ENCODE peak calls at places on chromosomes 16 and 17, in nine cellular contexts. Q, P, Y, U, H, E, S, X and D are unnamed samples.

GRCh38 chr17:78284146-78284545 is 52.7 kb downstream of the TMEM235 start:
- DNase-seq in Q (no peak), P (peak), Y (peak), U (peak), H (peak), E (no peak), S (peak), X (no peak), D (peak)

GRCh38 chr17:34580685-34581445 is 1.5 kb downstream of the TMEM132E start:
- DNase-seq in Q (no peak), P (no peak), Y (no peak), U (no peak), H (no peak), E (no peak), S (no peak), X (no peak), D (peak)

GRCh38 chr17:5138616-5139453 is 23.0 kb downstream of the USP6 start:
- DNase-seq in Q (no peak), P (no peak), Y (no peak), U (no peak), H (no peak), E (no peak), S (no peak), X (no peak), D (no peak)

GRCh38 chr17:16419929-16420271 is 4.5 kb downstream of the TRPV2 start:
- DNase-seq in Q (peak), P (peak), Y (peak), U (no peak), H (peak), E (no peak), S (no peak), X (no peak), D (no peak)

GRCh38 chr17:16418684-16419066 is 3.3 kb downstream of the TRPV2 start:
- DNase-seq in Q (no peak), P (no peak), Y (no peak), U (no peak), H (no peak), E (no peak), S (no peak), X (no peak), D (no peak)

GRCh38 chr17:47719411-47720152 is 13.5 kb upstream of the TBX21 start:
- DNase-seq in Q (peak), P (no peak), Y (peak), U (peak), H (peak), E (no peak), S (no peak), X (no peak), D (no peak)

GRCh38 chr16:88700636-88701482 is 5.3 kb downstream of the RNF166 start:
- DNase-seq in Q (peak), P (peak), Y (peak), U (peak), H (peak), E (peak), S (peak), X (peak), D (no peak)

GRCh38 chr16:63789603-63790002 is 1332.3 kb downstream of the CDH11 start:
- DNase-seq in Q (no peak), P (peak), Y (no peak), U (no peak), H (no peak), E (no peak), S (no peak), X (no peak), D (peak)

GRCh38 chr16:11495066-11495407 is 91.7 kb downstream of the LITAF start:
- DNase-seq in Q (no peak), P (no peak), Y (no peak), U (no peak), H (no peak), E (no peak), S (no peak), X (no peak), D (no peak)

GRCh38 chr17:33642002-33642401 is 348.9 kb upstream of the ASIC2 start:
- DNase-seq in Q (no peak), P (no peak), Y (no peak), U (peak), H (no peak), E (no peak), S (no peak), X (peak), D (peak)

GRCh38 chr17:83179811-83180210 is 100.4 kb downstream of the METRNL start:
- DNase-seq in Q (no peak), P (no peak), Y (no peak), U (no peak), H (no peak), E (peak), S (no peak), X (no peak), D (peak)

GRCh38 chr16:89723279-89724250 is 2.2 kb downstream of the ZNF276 start:
- DNase-seq in Q (no peak), P (peak), Y (no peak), U (no peak), H (peak), E (no peak), S (no peak), X (no peak), D (no peak)

GRCh38 chr16:11078812-11079459 is 134.6 kb downstream of the CLEC16A start:
- DNase-seq in Q (no peak), P (peak), Y (no peak), U (no peak), H (peak), E (no peak), S (peak), X (no peak), D (no peak)

GRCh38 chr16:12127244-12127643 is 150.7 kb downstream of the SNX29 start:
- DNase-seq in Q (no peak), P (no peak), Y (no peak), U (no peak), H (no peak), E (no peak), S (no peak), X (no peak), D (no peak)

GRCh38 chr17:50459081-50459676 is 9.5 kb downstream of the CHAD start:
- DNase-seq in Q (peak), P (no peak), Y (no peak), U (no peak), H (peak), E (no peak), S (no peak), X (no peak), D (no peak)

GRCh38 chr17:67696853-67697505 is 20.8 kb upstream of the NOL11 start:
- DNase-seq in Q (no peak), P (no peak), Y (no peak), U (no peak), H (no peak), E (no peak), S (no peak), X (no peak), D (no peak)

GRCh38 chr16:80014241-80014939 is 413.9 kb upstream of the MAF start:
- DNase-seq in Q (no peak), P (no peak), Y (no peak), U (no peak), H (no peak), E (no peak), S (peak), X (no peak), D (no peak)

GRCh38 chr16:54070944-54071343 is 215.6 kb downstream of the IRX3 start:
- DNase-seq in Q (no peak), P (no peak), Y (peak), U (no peak), H (no peak), E (no peak), S (no peak), X (peak), D (no peak)

GRCh38 chr16:19094542-19095365 is 19.0 kb upstream of the ITPRIPL2 start:
- DNase-seq in Q (no peak), P (no peak), Y (peak), U (peak), H (no peak), E (no peak), S (no peak), X (no peak), D (peak)

GRCh38 chr16:67563708-67564468 is 1.6 kb downstream of the CTCF start:
- DNase-seq in Q (no peak), P (peak), Y (peak), U (peak), H (peak), E (no peak), S (peak), X (no peak), D (no peak)

GRCh38 chr17:39791296-39791992 is 53.7 kb downstream of the GRB7 start:
- DNase-seq in Q (no peak), P (no peak), Y (no peak), U (no peak), H (no peak), E (no peak), S (no peak), X (no peak), D (no peak)

GRCh38 chr17:16459850-16460550 is 32.0 kb downstream of the LRRC75A start:
- DNase-seq in Q (no peak), P (no peak), Y (no peak), U (no peak), H (no peak), E (no peak), S (no peak), X (no peak), D (peak)

GRCh38 chr17:55420776-55421178 is 858 bp downstream of the MMD start:
- DNase-seq in Q (no peak), P (peak), Y (no peak), U (peak), H (peak), E (no peak), S (no peak), X (no peak), D (peak)

GRCh38 chr17:17568772-17569195 is 22.7 kb downstream of the PEMT start:
- DNase-seq in Q (no peak), P (peak), Y (peak), U (no peak), H (peak), E (peak), S (no peak), X (peak), D (peak)

GRCh38 chr16:73523209-73523608 is 475.3 kb upstream of the ZFHX3 start:
- DNase-seq in Q (no peak), P (no peak), Y (no peak), U (no peak), H (no peak), E (no peak), S (no peak), X (no peak), D (no peak)

GRCh38 chr17:81341347-81342061 is 46.4 kb upstream of the SLC38A10 start:
- DNase-seq in Q (no peak), P (peak), Y (no peak), U (no peak), H (peak), E (no peak), S (no peak), X (no peak), D (peak)

GRCh38 chr16:30527635-30528178 is 1.3 kb upstream of the ZNF768 start:
- DNase-seq in Q (no peak), P (no peak), Y (peak), U (peak), H (no peak), E (no peak), S (no peak), X (peak), D (no peak)

GRCh38 chr16:2855536-2855935 is 2.4 kb downstream of the PRSS22 start:
- DNase-seq in Q (no peak), P (no peak), Y (no peak), U (no peak), H (no peak), E (no peak), S (no peak), X (no peak), D (no peak)

GRCh38 chr16:87854053-87854906 is 15.0 kb downstream of the SLC7A5 start:
- DNase-seq in Q (no peak), P (no peak), Y (no peak), U (no peak), H (no peak), E (peak), S (no peak), X (no peak), D (peak)